ENCODE peak calls at places on chromosomes 3 and 15, in seven cellular contexts. One of them, this sample, is unnamed.

GRCh38 chr15:100966997-100967396 is 47.8 kb downstream of the LRRK1 start:
- DNase-seq in stimulated activated CD4-positive, alpha-beta T cell treated with anti-CD3 and anti-CD28 coated beads, Interleukin-15, amount 100 ng/mL, for 1 hour: no peak
- DNase-seq in mucosa of gallbladder: no peak
- DNase-seq in CD8-positive, alpha-beta T cell: no peak
- DNase-seq in esophagus squamous epithelium: no peak
- DNase-seq in C1 segment of cervical spinal cord: no peak
- DNase-seq in A172: no peak
- DNase-seq in this sample: no peak

GRCh38 chr15:25051399-25052154 is 96.8 kb downstream of the SNRPN start:
- DNase-seq in esophagus squamous epithelium: no peak
- DNase-seq in A172: no peak
- DNase-seq in stimulated activated CD4-positive, alpha-beta T cell treated with anti-CD3 and anti-CD28 coated beads, Interleukin-15, amount 100 ng/mL, for 1 hour: no peak
- DNase-seq in CD8-positive, alpha-beta T cell: no peak
- DNase-seq in C1 segment of cervical spinal cord: no peak
- DNase-seq in mucosa of gallbladder: no peak
- DNase-seq in this sample: no peak

GRCh38 chr15:80953953-80954778 is 35.5 kb downstream of the MESD start:
- DNase-seq in C1 segment of cervical spinal cord: no peak
- DNase-seq in CD8-positive, alpha-beta T cell: no peak
- DNase-seq in A172: no peak
- DNase-seq in mucosa of gallbladder: no peak
- DNase-seq in stimulated activated CD4-positive, alpha-beta T cell treated with anti-CD3 and anti-CD28 coated beads, Interleukin-15, amount 100 ng/mL, for 1 hour: no peak
- DNase-seq in esophagus squamous epithelium: no peak
- DNase-seq in this sample: peak; percentile 21

GRCh38 chr3:101811875-101812274 is 32.9 kb downstream of the NXPE3 start:
- DNase-seq in esophagus squamous epithelium: no peak
- DNase-seq in C1 segment of cervical spinal cord: no peak
- DNase-seq in mucosa of gallbladder: no peak
- DNase-seq in A172: no peak
- DNase-seq in stimulated activated CD4-positive, alpha-beta T cell treated with anti-CD3 and anti-CD28 coated beads, Interleukin-15, amount 100 ng/mL, for 1 hour: no peak
- DNase-seq in CD8-positive, alpha-beta T cell: no peak
- DNase-seq in this sample: no peak

GRCh38 chr3:181316481-181316880 is 326.9 kb upstream of the DNAJC19 start:
- DNase-seq in C1 segment of cervical spinal cord: no peak
- DNase-seq in A172: peak; percentile 30
- DNase-seq in CD8-positive, alpha-beta T cell: no peak
- DNase-seq in mucosa of gallbladder: no peak
- DNase-seq in stimulated activated CD4-positive, alpha-beta T cell treated with anti-CD3 and anti-CD28 coated beads, Interleukin-15, amount 100 ng/mL, for 1 hour: no peak
- DNase-seq in esophagus squamous epithelium: no peak
- DNase-seq in this sample: no peak

GRCh38 chr3:118938183-118938961 is 96.3 kb downstream of the IGSF11 start:
- DNase-seq in stimulated activated CD4-positive, alpha-beta T cell treated with anti-CD3 and anti-CD28 coated beads, Interleukin-15, amount 100 ng/mL, for 1 hour: no peak
- DNase-seq in A172: peak; percentile 51
- DNase-seq in C1 segment of cervical spinal cord: no peak
- DNase-seq in CD8-positive, alpha-beta T cell: no peak
- DNase-seq in esophagus squamous epithelium: no peak
- DNase-seq in mucosa of gallbladder: no peak
- DNase-seq in this sample: no peak

GRCh38 chr3:126982125-126982521 is 792 bp upstream of the PLXNA1 start:
- DNase-seq in A172: peak; percentile 42
- DNase-seq in CD8-positive, alpha-beta T cell: peak; percentile 63
- DNase-seq in mucosa of gallbladder: no peak
- DNase-seq in C1 segment of cervical spinal cord: no peak
- DNase-seq in esophagus squamous epithelium: no peak
- DNase-seq in stimulated activated CD4-positive, alpha-beta T cell treated with anti-CD3 and anti-CD28 coated beads, Interleukin-15, amount 100 ng/mL, for 1 hour: no peak
- DNase-seq in this sample: no peak

GRCh38 chr3:186200746-186201145 is 91.9 kb upstream of the ETV5 start:
- DNase-seq in A172: no peak
- DNase-seq in CD8-positive, alpha-beta T cell: no peak
- DNase-seq in stimulated activated CD4-positive, alpha-beta T cell treated with anti-CD3 and anti-CD28 coated beads, Interleukin-15, amount 100 ng/mL, for 1 hour: no peak
- DNase-seq in C1 segment of cervical spinal cord: peak; percentile 81
- DNase-seq in mucosa of gallbladder: no peak
- DNase-seq in esophagus squamous epithelium: no peak
- DNase-seq in this sample: no peak

GRCh38 chr3:129827765-129828164 is 65.7 kb downstream of the TMCC1 start:
- DNase-seq in stimulated activated CD4-positive, alpha-beta T cell treated with anti-CD3 and anti-CD28 coated beads, Interleukin-15, amount 100 ng/mL, for 1 hour: peak; percentile 2
- DNase-seq in C1 segment of cervical spinal cord: no peak
- DNase-seq in CD8-positive, alpha-beta T cell: peak; percentile 26
- DNase-seq in mucosa of gallbladder: no peak
- DNase-seq in A172: peak; percentile 29
- DNase-seq in esophagus squamous epithelium: peak; percentile 3
- DNase-seq in this sample: no peak

GRCh38 chr15:83644453-83644852 is 9.5 kb upstream of the ADAMTSL3 start:
- DNase-seq in A172: no peak
- DNase-seq in C1 segment of cervical spinal cord: no peak
- DNase-seq in esophagus squamous epithelium: no peak
- DNase-seq in CD8-positive, alpha-beta T cell: no peak
- DNase-seq in mucosa of gallbladder: no peak
- DNase-seq in stimulated activated CD4-positive, alpha-beta T cell treated with anti-CD3 and anti-CD28 coated beads, Interleukin-15, amount 100 ng/mL, for 1 hour: no peak
- DNase-seq in this sample: no peak

GRCh38 chr3:87788516-87788915 is 270.3 kb downstream of the CGGBP1 start:
- DNase-seq in C1 segment of cervical spinal cord: no peak
- DNase-seq in CD8-positive, alpha-beta T cell: no peak
- DNase-seq in A172: no peak
- DNase-seq in mucosa of gallbladder: no peak
- DNase-seq in stimulated activated CD4-positive, alpha-beta T cell treated with anti-CD3 and anti-CD28 coated beads, Interleukin-15, amount 100 ng/mL, for 1 hour: no peak
- DNase-seq in esophagus squamous epithelium: no peak
- DNase-seq in this sample: no peak

GRCh38 chr15:89756897-89757296 is 5.8 kb upstream of the MESP1 start:
- DNase-seq in CD8-positive, alpha-beta T cell: no peak
- DNase-seq in A172: no peak
- DNase-seq in stimulated activated CD4-positive, alpha-beta T cell treated with anti-CD3 and anti-CD28 coated beads, Interleukin-15, amount 100 ng/mL, for 1 hour: no peak
- DNase-seq in mucosa of gallbladder: no peak
- DNase-seq in C1 segment of cervical spinal cord: no peak
- DNase-seq in esophagus squamous epithelium: no peak
- DNase-seq in this sample: no peak

GRCh38 chr15:30882861-30883433 is 20.8 kb upstream of the FAN1 start:
- DNase-seq in mucosa of gallbladder: no peak
- DNase-seq in stimulated activated CD4-positive, alpha-beta T cell treated with anti-CD3 and anti-CD28 coated beads, Interleukin-15, amount 100 ng/mL, for 1 hour: no peak
- DNase-seq in esophagus squamous epithelium: no peak
- DNase-seq in A172: peak; percentile 54
- DNase-seq in C1 segment of cervical spinal cord: no peak
- DNase-seq in CD8-positive, alpha-beta T cell: peak; percentile 30
- DNase-seq in this sample: no peak

GRCh38 chr15:45129651-45130129 is at the start of the genes DUOX1 and DUOXA1:
- DNase-seq in CD8-positive, alpha-beta T cell: peak; percentile 32
- DNase-seq in stimulated activated CD4-positive, alpha-beta T cell treated with anti-CD3 and anti-CD28 coated beads, Interleukin-15, amount 100 ng/mL, for 1 hour: no peak
- DNase-seq in mucosa of gallbladder: peak; percentile 49
- DNase-seq in esophagus squamous epithelium: no peak
- DNase-seq in A172: no peak
- DNase-seq in C1 segment of cervical spinal cord: no peak
- DNase-seq in this sample: no peak

GRCh38 chr3:164486150-164486549 is 592.1 kb downstream of the SI start:
- DNase-seq in stimulated activated CD4-positive, alpha-beta T cell treated with anti-CD3 and anti-CD28 coated beads, Interleukin-15, amount 100 ng/mL, for 1 hour: no peak
- DNase-seq in esophagus squamous epithelium: no peak
- DNase-seq in C1 segment of cervical spinal cord: no peak
- DNase-seq in mucosa of gallbladder: no peak
- DNase-seq in CD8-positive, alpha-beta T cell: no peak
- DNase-seq in A172: no peak
- DNase-seq in this sample: peak; percentile 17

GRCh38 chr15:74350295-74351275 is 16.9 kb downstream of the CYP11A1 start:
- DNase-seq in mucosa of gallbladder: no peak
- DNase-seq in esophagus squamous epithelium: no peak
- DNase-seq in CD8-positive, alpha-beta T cell: no peak
- DNase-seq in stimulated activated CD4-positive, alpha-beta T cell treated with anti-CD3 and anti-CD28 coated beads, Interleukin-15, amount 100 ng/mL, for 1 hour: no peak
- DNase-seq in C1 segment of cervical spinal cord: no peak
- DNase-seq in A172: no peak
- DNase-seq in this sample: no peak

GRCh38 chr3:13186416-13186815 is 113.2 kb upstream of the IQSEC1 start:
- DNase-seq in C1 segment of cervical spinal cord: no peak
- DNase-seq in stimulated activated CD4-positive, alpha-beta T cell treated with anti-CD3 and anti-CD28 coated beads, Interleukin-15, amount 100 ng/mL, for 1 hour: no peak
- DNase-seq in esophagus squamous epithelium: no peak
- DNase-seq in A172: no peak
- DNase-seq in mucosa of gallbladder: no peak
- DNase-seq in CD8-positive, alpha-beta T cell: no peak
- DNase-seq in this sample: no peak

GRCh38 chr15:78200276-78200930 is 34.0 kb downstream of the ACSBG1 start:
- DNase-seq in esophagus squamous epithelium: no peak
- DNase-seq in mucosa of gallbladder: no peak
- DNase-seq in A172: no peak
- DNase-seq in CD8-positive, alpha-beta T cell: no peak
- DNase-seq in stimulated activated CD4-positive, alpha-beta T cell treated with anti-CD3 and anti-CD28 coated beads, Interleukin-15, amount 100 ng/mL, for 1 hour: no peak
- DNase-seq in C1 segment of cervical spinal cord: no peak
- DNase-seq in this sample: no peak

GRCh38 chr3:134602440-134602814 is 48.4 kb downstream of the KY start:
- DNase-seq in stimulated activated CD4-positive, alpha-beta T cell treated with anti-CD3 and anti-CD28 coated beads, Interleukin-15, amount 100 ng/mL, for 1 hour: no peak
- DNase-seq in esophagus squamous epithelium: no peak
- DNase-seq in C1 segment of cervical spinal cord: no peak
- DNase-seq in mucosa of gallbladder: no peak
- DNase-seq in CD8-positive, alpha-beta T cell: no peak
- DNase-seq in A172: no peak
- DNase-seq in this sample: no peak

GRCh38 chr3:187827723-187828122 is 82.5 kb upstream of the BCL6 start:
- DNase-seq in esophagus squamous epithelium: no peak
- DNase-seq in A172: no peak
- DNase-seq in stimulated activated CD4-positive, alpha-beta T cell treated with anti-CD3 and anti-CD28 coated beads, Interleukin-15, amount 100 ng/mL, for 1 hour: no peak
- DNase-seq in C1 segment of cervical spinal cord: no peak
- DNase-seq in CD8-positive, alpha-beta T cell: no peak
- DNase-seq in mucosa of gallbladder: no peak
- DNase-seq in this sample: no peak

GRCh38 chr3:102156426-102156825 is 278.4 kb upstream of the ZPLD1 start:
- DNase-seq in C1 segment of cervical spinal cord: no peak
- DNase-seq in A172: peak; percentile 74
- DNase-seq in esophagus squamous epithelium: no peak
- DNase-seq in CD8-positive, alpha-beta T cell: no peak
- DNase-seq in mucosa of gallbladder: no peak
- DNase-seq in stimulated activated CD4-positive, alpha-beta T cell treated with anti-CD3 and anti-CD28 coated beads, Interleukin-15, amount 100 ng/mL, for 1 hour: no peak
- DNase-seq in this sample: peak; percentile 79

GRCh38 chr15:94674251-94674650 is 442.9 kb downstream of the MCTP2 start:
- DNase-seq in stimulated activated CD4-positive, alpha-beta T cell treated with anti-CD3 and anti-CD28 coated beads, Interleukin-15, amount 100 ng/mL, for 1 hour: no peak
- DNase-seq in mucosa of gallbladder: no peak
- DNase-seq in CD8-positive, alpha-beta T cell: no peak
- DNase-seq in esophagus squamous epithelium: no peak
- DNase-seq in C1 segment of cervical spinal cord: no peak
- DNase-seq in A172: peak; percentile 39
- DNase-seq in this sample: peak; percentile 5

GRCh38 chr3:28677581-28677980 is 329.0 kb upstream of the AZI2 start:
- DNase-seq in mucosa of gallbladder: no peak
- DNase-seq in C1 segment of cervical spinal cord: no peak
- DNase-seq in esophagus squamous epithelium: no peak
- DNase-seq in CD8-positive, alpha-beta T cell: no peak
- DNase-seq in stimulated activated CD4-positive, alpha-beta T cell treated with anti-CD3 and anti-CD28 coated beads, Interleukin-15, amount 100 ng/mL, for 1 hour: no peak
- DNase-seq in A172: no peak
- DNase-seq in this sample: no peak

GRCh38 chr3:113552851-113553250 is 20.5 kb downstream of the SIDT1 start:
- DNase-seq in A172: no peak
- DNase-seq in stimulated activated CD4-positive, alpha-beta T cell treated with anti-CD3 and anti-CD28 coated beads, Interleukin-15, amount 100 ng/mL, for 1 hour: no peak
- DNase-seq in esophagus squamous epithelium: no peak
- DNase-seq in mucosa of gallbladder: no peak
- DNase-seq in C1 segment of cervical spinal cord: no peak
- DNase-seq in CD8-positive, alpha-beta T cell: peak; percentile 30
- DNase-seq in this sample: no peak

GRCh38 chr3:14929310-14930070 is 17.9 kb upstream of the NR2C2 start:
- DNase-seq in mucosa of gallbladder: no peak
- DNase-seq in A172: no peak
- DNase-seq in C1 segment of cervical spinal cord: no peak
- DNase-seq in esophagus squamous epithelium: no peak
- DNase-seq in stimulated activated CD4-positive, alpha-beta T cell treated with anti-CD3 and anti-CD28 coated beads, Interleukin-15, amount 100 ng/mL, for 1 hour: no peak
- DNase-seq in CD8-positive, alpha-beta T cell: no peak
- DNase-seq in this sample: no peak

GRCh38 chr3:45023675-45024074 is 2.4 kb upstream of the CLEC3B start:
- DNase-seq in mucosa of gallbladder: no peak
- DNase-seq in C1 segment of cervical spinal cord: no peak
- DNase-seq in CD8-positive, alpha-beta T cell: no peak
- DNase-seq in A172: no peak
- DNase-seq in stimulated activated CD4-positive, alpha-beta T cell treated with anti-CD3 and anti-CD28 coated beads, Interleukin-15, amount 100 ng/mL, for 1 hour: no peak
- DNase-seq in esophagus squamous epithelium: no peak
- DNase-seq in this sample: no peak

GRCh38 chr3:52046186-52046913 is 10.0 kb downstream of the DUSP7 start:
- DNase-seq in stimulated activated CD4-positive, alpha-beta T cell treated with anti-CD3 and anti-CD28 coated beads, Interleukin-15, amount 100 ng/mL, for 1 hour: no peak
- DNase-seq in mucosa of gallbladder: no peak
- DNase-seq in A172: peak; percentile 96
- DNase-seq in CD8-positive, alpha-beta T cell: no peak
- DNase-seq in C1 segment of cervical spinal cord: peak; percentile 84
- DNase-seq in esophagus squamous epithelium: no peak
- DNase-seq in this sample: peak; percentile 95

GRCh38 chr3:18964640-18965039 is 183.7 kb upstream of the KCNH8 start:
- DNase-seq in CD8-positive, alpha-beta T cell: no peak
- DNase-seq in C1 segment of cervical spinal cord: no peak
- DNase-seq in stimulated activated CD4-positive, alpha-beta T cell treated with anti-CD3 and anti-CD28 coated beads, Interleukin-15, amount 100 ng/mL, for 1 hour: no peak
- DNase-seq in esophagus squamous epithelium: no peak
- DNase-seq in A172: no peak
- DNase-seq in mucosa of gallbladder: no peak
- DNase-seq in this sample: no peak

GRCh38 chr3:197256836-197257444 is 41.5 kb downstream of the DLG1 start:
- DNase-seq in stimulated activated CD4-positive, alpha-beta T cell treated with anti-CD3 and anti-CD28 coated beads, Interleukin-15, amount 100 ng/mL, for 1 hour: no peak
- DNase-seq in C1 segment of cervical spinal cord: no peak
- DNase-seq in mucosa of gallbladder: peak; percentile 38
- DNase-seq in A172: peak; percentile 52
- DNase-seq in CD8-positive, alpha-beta T cell: peak; percentile 35
- DNase-seq in esophagus squamous epithelium: no peak
- DNase-seq in this sample: peak; percentile 68

GRCh38 chr3:87771338-87772059 is 287.3 kb downstream of the CGGBP1 start:
- DNase-seq in esophagus squamous epithelium: no peak
- DNase-seq in A172: peak; percentile 60
- DNase-seq in CD8-positive, alpha-beta T cell: peak; percentile 24
- DNase-seq in C1 segment of cervical spinal cord: no peak
- DNase-seq in mucosa of gallbladder: peak; percentile 23
- DNase-seq in stimulated activated CD4-positive, alpha-beta T cell treated with anti-CD3 and anti-CD28 coated beads, Interleukin-15, amount 100 ng/mL, for 1 hour: no peak
- DNase-seq in this sample: peak; percentile 8

GRCh38 chr3:43345246-43345645 is 58.9 kb downstream of the SNRK start:
- DNase-seq in esophagus squamous epithelium: no peak
- DNase-seq in stimulated activated CD4-positive, alpha-beta T cell treated with anti-CD3 and anti-CD28 coated beads, Interleukin-15, amount 100 ng/mL, for 1 hour: no peak
- DNase-seq in CD8-positive, alpha-beta T cell: no peak
- DNase-seq in A172: no peak
- DNase-seq in C1 segment of cervical spinal cord: no peak
- DNase-seq in mucosa of gallbladder: no peak
- DNase-seq in this sample: no peak

GRCh38 chr15:31265871-31266711 is 60.5 kb upstream of the KLF13 start:
- DNase-seq in esophagus squamous epithelium: no peak
- DNase-seq in A172: no peak
- DNase-seq in C1 segment of cervical spinal cord: no peak
- DNase-seq in CD8-positive, alpha-beta T cell: peak; percentile 72
- DNase-seq in stimulated activated CD4-positive, alpha-beta T cell treated with anti-CD3 and anti-CD28 coated beads, Interleukin-15, amount 100 ng/mL, for 1 hour: peak; percentile 42
- DNase-seq in mucosa of gallbladder: peak; percentile 31
- DNase-seq in this sample: peak; percentile 83

GRCh38 chr3:31300802-31301443 is 231.8 kb upstream of the STT3B start:
- DNase-seq in A172: no peak
- DNase-seq in mucosa of gallbladder: no peak
- DNase-seq in stimulated activated CD4-positive, alpha-beta T cell treated with anti-CD3 and anti-CD28 coated beads, Interleukin-15, amount 100 ng/mL, for 1 hour: no peak
- DNase-seq in CD8-positive, alpha-beta T cell: no peak
- DNase-seq in C1 segment of cervical spinal cord: no peak
- DNase-seq in esophagus squamous epithelium: no peak
- DNase-seq in this sample: no peak

GRCh38 chr3:71185733-71186455 is 397.6 kb downstream of the FOXP1 start:
- DNase-seq in A172: peak; percentile 35
- DNase-seq in mucosa of gallbladder: no peak
- DNase-seq in stimulated activated CD4-positive, alpha-beta T cell treated with anti-CD3 and anti-CD28 coated beads, Interleukin-15, amount 100 ng/mL, for 1 hour: no peak
- DNase-seq in esophagus squamous epithelium: no peak
- DNase-seq in CD8-positive, alpha-beta T cell: peak; percentile 53
- DNase-seq in C1 segment of cervical spinal cord: no peak
- DNase-seq in this sample: peak; percentile 45

GRCh38 chr3:13582366-13583250 is 33.7 kb downstream of the FBLN2 start:
- DNase-seq in CD8-positive, alpha-beta T cell: no peak
- DNase-seq in A172: no peak
- DNase-seq in stimulated activated CD4-positive, alpha-beta T cell treated with anti-CD3 and anti-CD28 coated beads, Interleukin-15, amount 100 ng/mL, for 1 hour: no peak
- DNase-seq in esophagus squamous epithelium: no peak
- DNase-seq in mucosa of gallbladder: no peak
- DNase-seq in C1 segment of cervical spinal cord: no peak
- DNase-seq in this sample: peak; percentile 26

This sample was measured in fibroblast of villous mesenchyme.